ENCODE peak calls at places on chromosomes 16 and 17, in eight cellular contexts. G is CD8-positive, alpha-beta memory T cell; N is naive B cell; Z is WTC11; W is stimulated activated CD4-positive, alpha-beta T cell treated with anti-CD3 and anti-CD28 coated beads, Interleukin-1b, Interleukin-23, amount 100 ng/mL, for 24 hours; Y is activated CD8-positive, alpha-beta T cell treated with anti-CD3 and anti-CD28 coated beads, Interleukin-2, amount 10 ng/mL, durations not matched to agents 7 days and 5 days; E is stimulated activated naive CD4-positive, alpha-beta T cell; L is brain microvascular endothelial cell. C is an unnamed sample.

GRCh38 chr17:72977768-72978417 is 114.6 kb downstream of the SLC39A11 start:
- DNase-seq in G (no peak), W (no peak), Z (no peak), Y (no peak), L (peak), E (no peak), N (no peak), C (no peak)

GRCh38 chr17:28669918-28670317 is 7.9 kb downstream of the SUPT6H start:
- DNase-seq in W (no peak), N (no peak), Z (no peak), L (no peak), G (no peak), Y (no peak), E (no peak), C (no peak)

GRCh38 chr16:74922150-74923138 is 62.5 kb downstream of the WDR59 start:
- DNase-seq in Y (no peak), Z (no peak), G (no peak), L (no peak), E (no peak), N (no peak), W (no peak), C (no peak)

GRCh38 chr16:69386596-69386995 is 789 bp upstream of the TERF2 start:
- DNase-seq in W (no peak), E (no peak), Z (no peak), L (peak), N (no peak), G (no peak), Y (no peak), C (no peak)

GRCh38 chr17:40354191-40355122 is 10.1 kb downstream of the GJD3 start:
- DNase-seq in L (no peak), G (no peak), Z (no peak), E (no peak), N (no peak), Y (no peak), W (no peak), C (no peak)

GRCh38 chr16:30645727-30646126 is 5.0 kb upstream of the PRR14 start:
- DNase-seq in Z (no peak), E (no peak), L (no peak), N (no peak), Y (no peak), W (no peak), G (no peak), C (no peak)

GRCh38 chr16:29674188-29674587 is 4.8 kb upstream of the QPRT start:
- DNase-seq in E (no peak), W (no peak), Y (no peak), L (no peak), N (no peak), G (no peak), Z (no peak), C (no peak)

GRCh38 chr17:48333034-48333491 is 97.0 kb downstream of the SKAP1 start:
- DNase-seq in W (no peak), Z (no peak), E (no peak), N (no peak), Y (no peak), G (no peak), L (no peak), C (no peak)

GRCh38 chr16:68406458-68407041 is 41.8 kb downstream of the SMPD3 start:
- DNase-seq in E (no peak), L (peak), Y (no peak), Z (no peak), G (no peak), W (no peak), N (no peak), C (no peak)

GRCh38 chr17:40303009-40303657 is 5.8 kb upstream of the RARA start:
- DNase-seq in E (peak), W (no peak), N (peak), Z (peak), G (peak), L (peak), Y (peak), C (no peak)

GRCh38 chr17:71926746-71927398 is 193.9 kb upstream of the SOX9 start:
- DNase-seq in E (no peak), N (no peak), Y (no peak), G (no peak), Z (no peak), W (no peak), L (no peak), C (no peak)

GRCh38 chr17:62950067-62950466 is 16.0 kb upstream of the TANC2 start:
- DNase-seq in G (no peak), W (no peak), N (no peak), E (no peak), L (peak), Z (no peak), Y (no peak), C (no peak)

GRCh38 chr17:80285237-80285920 is 24.7 kb downstream of the RNF213 start:
- DNase-seq in W (no peak), Z (no peak), L (no peak), Y (no peak), N (no peak), E (no peak), G (no peak), C (no peak)

GRCh38 chr17:37818689-37819088 is 73.8 kb upstream of the HNF1B start:
- DNase-seq in N (no peak), W (no peak), G (no peak), Z (no peak), L (no peak), Y (no peak), E (no peak), C (no peak)

GRCh38 chr17:39027037-39027436 is 59.8 kb upstream of the FBXO47 start:
- DNase-seq in E (no peak), G (no peak), L (no peak), Z (peak), Y (peak), W (no peak), N (no peak), C (no peak)

GRCh38 chr16:57644383-57645014 is 16.1 kb downstream of the ADGRG1 start:
- DNase-seq in Z (no peak), Y (no peak), L (no peak), G (no peak), W (no peak), N (no peak), E (no peak), C (no peak)

GRCh38 chr16:87339086-87339723 is 22.0 kb upstream of the C16orf95 start:
- DNase-seq in Y (no peak), E (no peak), W (no peak), L (no peak), G (no peak), Z (no peak), N (no peak), C (no peak)

C was measured in iPS DF 6.9.